ENCODE peak calls at places on chromosomes 11 and 22, in five cellular contexts. I is kidney, S is T1000, O is LoVo, Z is smooth muscle cell of the brain vasculature. E is an unnamed sample.

GRCh38 chr11:32931605-32932004 is 39.0 kb downstream of the QSER1 start:
- DNase-seq in S (no peak), I (no peak), O (no peak), Z (no peak), E (no peak)

GRCh38 chr11:20089796-20090653 is 70.2 kb downstream of the DBX1 start:
- DNase-seq in Z (no peak), I (no peak), O (no peak), S (no peak), E (no peak)

GRCh38 chr11:82797595-82797971 is 63.9 kb upstream of the FAM181B start:
- DNase-seq in Z (no peak), S (no peak), I (no peak), O (no peak), E (no peak)

GRCh38 chr11:2940930-2941821 is 12.0 kb upstream of the PHLDA2 start:
- DNase-seq in I (peak; percentile 85), Z (no peak), S (peak; percentile 14), O (peak; percentile 55), E (peak; percentile 71)

GRCh38 chr11:95089620-95090542 is at the start of gene ENDOD1:
- DNase-seq in I (peak; percentile 96), O (peak; percentile 87), Z (no peak), S (peak; percentile 43), E (peak; percentile 81)

GRCh38 chr11:63573881-63574855 is 11.0 kb upstream of the PLAAT2 start:
- DNase-seq in I (no peak), O (peak; percentile 76), Z (peak; percentile 84), S (no peak), E (peak; percentile 47)

GRCh38 chr11:120065876-120066275 is 72.0 kb downstream of the TRIM29 start:
- DNase-seq in O (no peak), Z (no peak), S (no peak), I (no peak), E (no peak)

GRCh38 chr11:8369592-8370205 is 106.0 kb upstream of the LMO1 start:
- DNase-seq in S (no peak), I (no peak), O (no peak), Z (no peak), E (no peak)

GRCh38 chr11:19939415-19939929 is 220.8 kb downstream of the DBX1 start:
- DNase-seq in I (no peak), O (no peak), S (no peak), Z (no peak), E (no peak)

GRCh38 chr11:6746086-6746618 is 25.6 kb downstream of the OR2AG2 start:
- DNase-seq in I (no peak), Z (no peak), S (no peak), O (no peak), E (no peak)

GRCh38 chr11:128336203-128336602 is 251.2 kb downstream of the ETS1 start:
- DNase-seq in Z (peak; percentile 76), I (peak; percentile 93), O (no peak), S (peak; percentile 40), E (no peak)

GRCh38 chr11:115333106-115333505 is 171.1 kb downstream of the CADM1 start:
- DNase-seq in O (no peak), Z (no peak), I (no peak), S (no peak), E (no peak)

GRCh38 chr22:31898911-31899310 is 45.4 kb upstream of the YWHAH start:
- DNase-seq in I (no peak), O (no peak), S (no peak), Z (no peak), E (no peak)

GRCh38 chr11:118120793-118121192 is 31.8 kb downstream of the SCN4B start:
- DNase-seq in O (no peak), I (no peak), S (no peak), Z (no peak), E (no peak)

GRCh38 chr11:130070109-130070828 is 575 bp downstream of the APLP2 start:
- DNase-seq in O (peak; percentile 26), Z (no peak), S (no peak), I (peak; percentile 84), E (no peak)

GRCh38 chr11:71519546-71519945 is 7.5 kb upstream of the KRTAP5-7 start:
- DNase-seq in Z (no peak), S (no peak), I (no peak), O (no peak), E (no peak)

GRCh38 chr22:35930933-35931332 is 97.7 kb downstream of the RBFOX2 start:
- DNase-seq in S (no peak), Z (peak; percentile 58), O (peak; percentile 7), I (no peak), E (peak; percentile 28)

GRCh38 chr11:794766-795637 is 3.1 kb downstream of the SLC25A22 start:
- DNase-seq in S (no peak), Z (no peak), O (no peak), I (no peak), E (peak; percentile 42)

GRCh38 chr11:37712246-37712645 is 1114.2 kb upstream of the RAG2 start:
- DNase-seq in Z (peak; percentile 1), O (no peak), S (no peak), I (no peak), E (no peak)

GRCh38 chr11:102760355-102761035 is 19.9 kb downstream of the MMP10 start:
- DNase-seq in O (peak; percentile 60), I (no peak), S (no peak), Z (no peak), E (no peak)

GRCh38 chr11:105968021-105968697 is 53.9 kb downstream of the MSANTD4 start:
- DNase-seq in S (no peak), Z (no peak), O (no peak), I (no peak), E (no peak)

GRCh38 chr11:121829159-121829643 is 286.8 kb downstream of the BLID start:
- DNase-seq in O (peak; percentile 19), S (peak; percentile 55), I (no peak), Z (peak; percentile 80), E (no peak)

GRCh38 chr11:63490551-63491239 is at the start of gene PLAAT5:
- DNase-seq in S (no peak), O (no peak), Z (no peak), I (peak; percentile 83), E (peak; percentile 24)

GRCh38 chr11:1845095-1845429 is 6.3 kb downstream of the TNNI2 start:
- DNase-seq in I (no peak), O (no peak), S (no peak), Z (no peak), E (no peak)

GRCh38 chr11:63501236-63501635 is 4.6 kb upstream of the LGALS12 start:
- DNase-seq in S (no peak), I (no peak), Z (no peak), O (no peak), E (no peak)

GRCh38 chr22:35882226-35883027 is 146.2 kb downstream of the RBFOX2 start:
- DNase-seq in Z (no peak), S (no peak), I (no peak), O (no peak), E (no peak)

GRCh38 chr11:78975081-78975480 is 400.4 kb upstream of the NARS2 start:
- DNase-seq in O (no peak), S (no peak), Z (no peak), I (no peak), E (no peak)

GRCh38 chr11:82315093-82315492 is 418.6 kb downstream of the FAM181B start:
- DNase-seq in Z (no peak), S (no peak), O (peak; percentile 36), I (no peak), E (no peak)

GRCh38 chr11:86624366-86624765 is 48.0 kb downstream of the ME3 start:
- DNase-seq in I (no peak), Z (no peak), S (no peak), O (no peak), E (no peak)

GRCh38 chr22:49880281-49880680 is 26.6 kb downstream of the ZBED4 start:
- DNase-seq in I (no peak), Z (no peak), O (no peak), S (no peak), E (no peak)

GRCh38 chr11:831132-831864 is 1.5 kb upstream of the CD151 start:
- DNase-seq in O (no peak), S (peak; percentile 48), I (no peak), Z (no peak), E (no peak)

GRCh38 chr11:122808494-122808893 is 29.8 kb upstream of the CRTAM start:
- DNase-seq in O (no peak), I (no peak), S (no peak), Z (no peak), E (no peak)